ENCODE peak calls at places on chromosomes 16 and 17, in eight cellular contexts. One of them, this sample, is unnamed.

GRCh38 chr16:72996291-72997062 is 51.5 kb downstream of the ZFHX3 start:
- DNase-seq in PC-9: peak; percentile 97
- DNase-seq in psoas muscle: no peak
- DNase-seq in GM12878: no peak
- DNase-seq in spleen: no peak
- DNase-seq in CD8-positive, alpha-beta memory T cell: no peak
- DNase-seq in adrenal gland: no peak
- DNase-seq in left ventricle myocardium inferior: no peak
- DNase-seq in this sample: no peak

GRCh38 chr16:31455601-31456314 is 3.5 kb upstream of the ARMC5 start:
- DNase-seq in PC-9: no peak
- DNase-seq in spleen: no peak
- DNase-seq in psoas muscle: no peak
- DNase-seq in GM12878: no peak
- DNase-seq in CD8-positive, alpha-beta memory T cell: peak; percentile 28
- DNase-seq in left ventricle myocardium inferior: no peak
- DNase-seq in adrenal gland: no peak
- DNase-seq in this sample: no peak

GRCh38 chr16:71185366-71185765 is 45.2 kb downstream of the HYDIN start:
- DNase-seq in GM12878: no peak
- DNase-seq in left ventricle myocardium inferior: no peak
- DNase-seq in CD8-positive, alpha-beta memory T cell: no peak
- DNase-seq in psoas muscle: no peak
- DNase-seq in spleen: no peak
- DNase-seq in PC-9: no peak
- DNase-seq in adrenal gland: no peak
- DNase-seq in this sample: no peak

GRCh38 chr16:82298472-82298871 is 128.4 kb upstream of the MPHOSPH6 start:
- DNase-seq in GM12878: no peak
- DNase-seq in psoas muscle: no peak
- DNase-seq in adrenal gland: no peak
- DNase-seq in spleen: no peak
- DNase-seq in PC-9: no peak
- DNase-seq in left ventricle myocardium inferior: no peak
- DNase-seq in CD8-positive, alpha-beta memory T cell: no peak
- DNase-seq in this sample: no peak

GRCh38 chr17:15892679-15893332 is 52.1 kb upstream of the ADORA2B start:
- DNase-seq in CD8-positive, alpha-beta memory T cell: no peak
- DNase-seq in adrenal gland: no peak
- DNase-seq in spleen: no peak
- DNase-seq in left ventricle myocardium inferior: no peak
- DNase-seq in psoas muscle: no peak
- DNase-seq in PC-9: peak; percentile 92
- DNase-seq in GM12878: no peak
- DNase-seq in this sample: no peak

GRCh38 chr17:68327823-68328557 is 36.7 kb downstream of the ARSG start:
- DNase-seq in GM12878: no peak
- DNase-seq in psoas muscle: no peak
- DNase-seq in PC-9: no peak
- DNase-seq in CD8-positive, alpha-beta memory T cell: no peak
- DNase-seq in spleen: no peak
- DNase-seq in left ventricle myocardium inferior: no peak
- DNase-seq in adrenal gland: no peak
- DNase-seq in this sample: no peak

GRCh38 chr17:2222901-2223616 is 80.5 kb downstream of the SMG6 start:
- DNase-seq in CD8-positive, alpha-beta memory T cell: peak; percentile 11
- DNase-seq in GM12878: peak; percentile 81
- DNase-seq in PC-9: no peak
- DNase-seq in adrenal gland: peak; percentile 57
- DNase-seq in left ventricle myocardium inferior: peak; percentile 75
- DNase-seq in psoas muscle: peak; percentile 68
- DNase-seq in spleen: no peak
- DNase-seq in this sample: no peak

GRCh38 chr17:50679008-50679544 is 28.6 kb downstream of the ANKRD40 start:
- DNase-seq in GM12878: no peak
- DNase-seq in CD8-positive, alpha-beta memory T cell: no peak
- DNase-seq in left ventricle myocardium inferior: no peak
- DNase-seq in PC-9: no peak
- DNase-seq in adrenal gland: no peak
- DNase-seq in spleen: no peak
- DNase-seq in psoas muscle: no peak
- DNase-seq in this sample: no peak

GRCh38 chr16:73268311-73268997 is 220.5 kb upstream of the ZFHX3 start:
- DNase-seq in PC-9: no peak
- DNase-seq in CD8-positive, alpha-beta memory T cell: no peak
- DNase-seq in GM12878: no peak
- DNase-seq in spleen: no peak
- DNase-seq in psoas muscle: no peak
- DNase-seq in left ventricle myocardium inferior: no peak
- DNase-seq in adrenal gland: no peak
- DNase-seq in this sample: peak; percentile 9

GRCh38 chr16:71426069-71426879 is 15.6 kb downstream of the TLE7 start:
- DNase-seq in psoas muscle: no peak
- DNase-seq in adrenal gland: no peak
- DNase-seq in GM12878: peak; percentile 67
- DNase-seq in CD8-positive, alpha-beta memory T cell: no peak
- DNase-seq in PC-9: peak; percentile 76
- DNase-seq in left ventricle myocardium inferior: no peak
- DNase-seq in spleen: peak; percentile 61
- DNase-seq in this sample: peak; percentile 69

GRCh38 chr17:81164464-81165245 is 652 bp upstream of the PVALEF start:
- DNase-seq in left ventricle myocardium inferior: no peak
- DNase-seq in GM12878: no peak
- DNase-seq in CD8-positive, alpha-beta memory T cell: no peak
- DNase-seq in psoas muscle: no peak
- DNase-seq in PC-9: no peak
- DNase-seq in spleen: no peak
- DNase-seq in adrenal gland: no peak
- DNase-seq in this sample: no peak

GRCh38 chr17:51475650-51476221 is 215.4 kb downstream of the UTP18 start:
- DNase-seq in adrenal gland: no peak
- DNase-seq in spleen: no peak
- DNase-seq in left ventricle myocardium inferior: no peak
- DNase-seq in CD8-positive, alpha-beta memory T cell: no peak
- DNase-seq in psoas muscle: no peak
- DNase-seq in GM12878: no peak
- DNase-seq in PC-9: no peak
- DNase-seq in this sample: no peak

GRCh38 chr17:76816590-76817135 is 51.5 kb upstream of the MGAT5B start:
- DNase-seq in left ventricle myocardium inferior: peak; percentile 22
- DNase-seq in psoas muscle: no peak
- DNase-seq in GM12878: no peak
- DNase-seq in PC-9: peak; percentile 43
- DNase-seq in spleen: no peak
- DNase-seq in CD8-positive, alpha-beta memory T cell: peak; percentile 67
- DNase-seq in adrenal gland: peak; percentile 39
- DNase-seq in this sample: peak; percentile 41

GRCh38 chr16:73506568-73507056 is 458.7 kb upstream of the ZFHX3 start:
- DNase-seq in CD8-positive, alpha-beta memory T cell: no peak
- DNase-seq in left ventricle myocardium inferior: no peak
- DNase-seq in GM12878: no peak
- DNase-seq in adrenal gland: no peak
- DNase-seq in spleen: no peak
- DNase-seq in PC-9: no peak
- DNase-seq in psoas muscle: no peak
- DNase-seq in this sample: no peak

GRCh38 chr17:17808706-17809432 is 27.9 kb downstream of the SREBF1 start:
- DNase-seq in CD8-positive, alpha-beta memory T cell: no peak
- DNase-seq in adrenal gland: peak; percentile 72
- DNase-seq in PC-9: no peak
- DNase-seq in spleen: no peak
- DNase-seq in GM12878: no peak
- DNase-seq in left ventricle myocardium inferior: no peak
- DNase-seq in psoas muscle: no peak
- DNase-seq in this sample: peak; percentile 39

GRCh38 chr17:2192367-2193028 is 111.1 kb downstream of the SMG6 start:
- DNase-seq in CD8-positive, alpha-beta memory T cell: peak; percentile 76
- DNase-seq in left ventricle myocardium inferior: no peak
- DNase-seq in psoas muscle: peak; percentile 32
- DNase-seq in GM12878: peak; percentile 72
- DNase-seq in adrenal gland: no peak
- DNase-seq in PC-9: peak; percentile 94
- DNase-seq in spleen: peak; percentile 76
- DNase-seq in this sample: peak; percentile 74

GRCh38 chr17:57773557-57773956 is 28.5 kb upstream of the CCDC182 start:
- DNase-seq in CD8-positive, alpha-beta memory T cell: no peak
- DNase-seq in left ventricle myocardium inferior: no peak
- DNase-seq in PC-9: no peak
- DNase-seq in adrenal gland: no peak
- DNase-seq in spleen: no peak
- DNase-seq in psoas muscle: no peak
- DNase-seq in GM12878: no peak
- DNase-seq in this sample: no peak

GRCh38 chr17:81412490-81413093 is 17.3 kb downstream of the BAHCC1 start:
- DNase-seq in PC-9: no peak
- DNase-seq in psoas muscle: no peak
- DNase-seq in left ventricle myocardium inferior: peak; percentile 63
- DNase-seq in GM12878: no peak
- DNase-seq in adrenal gland: no peak
- DNase-seq in CD8-positive, alpha-beta memory T cell: peak; percentile 67
- DNase-seq in spleen: peak; percentile 87
- DNase-seq in this sample: no peak

GRCh38 chr16:14284371-14284770 is 213.3 kb downstream of the MRTFB start:
- DNase-seq in psoas muscle: no peak
- DNase-seq in left ventricle myocardium inferior: no peak
- DNase-seq in adrenal gland: no peak
- DNase-seq in GM12878: no peak
- DNase-seq in CD8-positive, alpha-beta memory T cell: no peak
- DNase-seq in spleen: no peak
- DNase-seq in PC-9: peak; percentile 35
- DNase-seq in this sample: no peak

GRCh38 chr17:81429813-81430510 is 34.7 kb downstream of the BAHCC1 start:
- DNase-seq in CD8-positive, alpha-beta memory T cell: no peak
- DNase-seq in GM12878: no peak
- DNase-seq in spleen: no peak
- DNase-seq in PC-9: no peak
- DNase-seq in left ventricle myocardium inferior: peak; percentile 44
- DNase-seq in adrenal gland: no peak
- DNase-seq in psoas muscle: peak; percentile 56
- DNase-seq in this sample: peak; percentile 66

DNA sequence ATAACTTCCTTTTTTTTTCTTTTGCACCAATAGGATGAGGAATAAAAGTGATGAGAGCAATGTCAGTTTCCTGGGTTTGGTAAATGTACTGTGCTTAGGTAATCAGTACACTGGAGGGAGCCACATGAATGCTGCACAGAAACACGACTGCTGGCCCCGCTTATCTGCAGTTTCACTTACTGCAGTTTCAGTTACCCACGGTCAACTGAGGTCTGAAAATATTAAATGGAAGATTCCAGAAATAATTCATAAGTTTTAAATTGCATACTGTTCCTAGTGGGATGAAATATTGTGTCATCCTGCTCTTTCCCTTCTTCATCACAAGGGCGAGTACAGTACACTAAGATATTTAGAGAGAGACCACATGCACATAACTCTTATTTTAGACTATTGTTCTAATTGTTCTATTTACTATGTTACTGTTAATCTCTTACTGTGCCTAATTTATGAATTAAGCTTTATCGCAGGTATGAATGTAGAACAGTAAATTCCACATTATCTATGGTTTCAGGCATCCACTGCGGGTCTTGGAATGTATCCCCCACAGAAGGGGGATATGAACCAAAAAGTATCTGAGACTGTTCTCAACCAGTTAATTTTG is 6.4 kb upstream of the LGALS3BP start:
- DNase-seq in spleen: no peak
- DNase-seq in GM12878: no peak
- DNase-seq in CD8-positive, alpha-beta memory T cell: no peak
- DNase-seq in left ventricle myocardium inferior: no peak
- DNase-seq in adrenal gland: peak; percentile 64
- DNase-seq in PC-9: no peak
- DNase-seq in psoas muscle: no peak
- DNase-seq in this sample: no peak
- H3K4me3 ChIP-seq in spleen: peak overlapping the region; percentile 2
- H3K4me3 ChIP-seq in GM12878: no peak overlapping the region
- H3K4me3 ChIP-seq in CD8-positive, alpha-beta memory T cell: no peak overlapping the region
- H3K4me3 ChIP-seq in left ventricle myocardium inferior: peak overlapping the region; percentile 65
- H3K4me3 ChIP-seq in adrenal gland: no peak overlapping the region
- H3K4me3 ChIP-seq in PC-9: peak overlapping the region; percentile 48
- H3K4me3 ChIP-seq in psoas muscle: peak overlapping the region; percentile 64
- H3K4me3 ChIP-seq in this sample: no peak overlapping the region

GRCh38 chr17:5364156-5364555 is 55.3 kb downstream of the NUP88 start:
- DNase-seq in psoas muscle: no peak
- DNase-seq in GM12878: no peak
- DNase-seq in PC-9: no peak
- DNase-seq in CD8-positive, alpha-beta memory T cell: no peak
- DNase-seq in adrenal gland: no peak
- DNase-seq in left ventricle myocardium inferior: no peak
- DNase-seq in spleen: no peak
- DNase-seq in this sample: no peak
- H3K36me3 ChIP-seq in psoas muscle: peaks cover 12% of the 10 kb centered on the region
- H3K36me3 ChIP-seq in GM12878: peaks cover 7% of the 10 kb centered on the region
- H3K36me3 ChIP-seq in PC-9: peaks cover 9% of the 10 kb centered on the region
- H3K36me3 ChIP-seq in CD8-positive, alpha-beta memory T cell: peaks cover 31% of the 10 kb centered on the region
- H3K36me3 ChIP-seq in adrenal gland: no peaks in the 10 kb centered on the region
- H3K36me3 ChIP-seq in left ventricle myocardium inferior: peaks cover 85% of the 10 kb centered on the region
- H3K36me3 ChIP-seq in spleen: no peaks in the 10 kb centered on the region
- H3K36me3 ChIP-seq in this sample: peaks cover 22% of the 10 kb centered on the region

GRCh38 chr17:48985436-48986245 is 11.5 kb upstream of the IGF2BP1 start:
- DNase-seq in spleen: no peak
- DNase-seq in PC-9: no peak
- DNase-seq in psoas muscle: no peak
- DNase-seq in adrenal gland: no peak
- DNase-seq in CD8-positive, alpha-beta memory T cell: no peak
- DNase-seq in GM12878: no peak
- DNase-seq in left ventricle myocardium inferior: no peak
- DNase-seq in this sample: no peak
- H3K27me3 ChIP-seq in spleen: peaks cover 58% of the 10 kb centered on the region
- H3K27me3 ChIP-seq in PC-9: no peaks in the 10 kb centered on the region
- H3K27me3 ChIP-seq in psoas muscle: peaks cover 4% of the 10 kb centered on the region
- H3K27me3 ChIP-seq in adrenal gland: peaks cover 44% of the 10 kb centered on the region
- H3K27me3 ChIP-seq in CD8-positive, alpha-beta memory T cell: no peaks in the 10 kb centered on the region
- H3K27me3 ChIP-seq in GM12878: no peaks in the 10 kb centered on the region
- H3K27me3 ChIP-seq in left ventricle myocardium inferior: peaks cover 99% of the 10 kb centered on the region
- H3K27me3 ChIP-seq in this sample: peaks cover 62% of the 10 kb centered on the region

GRCh38 chr17:30095507-30096244 is 20.9 kb upstream of the NSRP1 start:
- DNase-seq in PC-9: peak; percentile 54
- DNase-seq in left ventricle myocardium inferior: no peak
- DNase-seq in psoas muscle: no peak
- DNase-seq in GM12878: peak; percentile 36
- DNase-seq in CD8-positive, alpha-beta memory T cell: no peak
- DNase-seq in spleen: no peak
- DNase-seq in adrenal gland: peak; percentile 32
- DNase-seq in this sample: peak; percentile 20

GRCh38 chr17:30091166-30091670 is 25.4 kb upstream of the NSRP1 start:
- DNase-seq in GM12878: no peak
- DNase-seq in spleen: no peak
- DNase-seq in left ventricle myocardium inferior: no peak
- DNase-seq in CD8-positive, alpha-beta memory T cell: no peak
- DNase-seq in adrenal gland: no peak
- DNase-seq in PC-9: no peak
- DNase-seq in psoas muscle: no peak
- DNase-seq in this sample: no peak

GRCh38 chr17:30093463-30094147 is 23.0 kb upstream of the NSRP1 start:
- DNase-seq in spleen: no peak
- DNase-seq in adrenal gland: peak; percentile 64
- DNase-seq in GM12878: peak; percentile 32
- DNase-seq in PC-9: peak; percentile 40
- DNase-seq in left ventricle myocardium inferior: no peak
- DNase-seq in CD8-positive, alpha-beta memory T cell: peak; percentile 50
- DNase-seq in psoas muscle: no peak
- DNase-seq in this sample: peak; percentile 18

GRCh38 chr17:30091771-30092170 is 24.8 kb upstream of the NSRP1 start:
- DNase-seq in psoas muscle: no peak
- DNase-seq in spleen: no peak
- DNase-seq in left ventricle myocardium inferior: no peak
- DNase-seq in PC-9: no peak
- DNase-seq in GM12878: no peak
- DNase-seq in adrenal gland: no peak
- DNase-seq in CD8-positive, alpha-beta memory T cell: no peak
- DNase-seq in this sample: peak; percentile 34

GRCh38 chr17:30092886-30093285 is 23.7 kb upstream of the NSRP1 start:
- DNase-seq in adrenal gland: no peak
- DNase-seq in psoas muscle: no peak
- DNase-seq in left ventricle myocardium inferior: no peak
- DNase-seq in spleen: no peak
- DNase-seq in GM12878: no peak
- DNase-seq in PC-9: no peak
- DNase-seq in CD8-positive, alpha-beta memory T cell: no peak
- DNase-seq in this sample: no peak
- H3K4me3 ChIP-seq in adrenal gland: no peak overlapping the region
- H3K4me3 ChIP-seq in psoas muscle: no peak overlapping the region
- H3K4me3 ChIP-seq in left ventricle myocardium inferior: no peak overlapping the region
- H3K4me3 ChIP-seq in spleen: no peak overlapping the region
- H3K4me3 ChIP-seq in GM12878: no peak overlapping the region
- H3K4me3 ChIP-seq in PC-9: no peak overlapping the region
- H3K4me3 ChIP-seq in CD8-positive, alpha-beta memory T cell: no peak overlapping the region
- H3K4me3 ChIP-seq in this sample: no peak overlapping the region

This sample was measured in MG63.